ENCODE peak calls at places on chromosome 13, in eight cellular contexts. G, X, M, U, P, I, A and W are unnamed samples.
A peak's percentile ranks its signal among the peaks of the same experiment; 100 is the strongest.

GRCh38 chr13:97074618-97075017 is 80.3 kb upstream of the OXGR1 start:
- DNase-seq in X (no peak), M (no peak), P (no peak), G (no peak), I (no peak), U (no peak), A (no peak), W (no peak)

GRCh38 chr13:75774176-75774575 is 138.0 kb downstream of the LMO7 start:
- DNase-seq in P (no peak), X (no peak), I (no peak), M (no peak), A (no peak), G (no peak), U (no peak), W (no peak)

GRCh38 chr13:24680258-24680920 is at the start of gene ATP12A:
- DNase-seq in G (peak; percentile 20), X (no peak), U (no peak), A (no peak), M (peak; percentile 79), I (no peak), P (no peak), W (no peak)

GRCh38 chr13:49292742-49293498 is 45.2 kb downstream of the CDADC1 start:
- DNase-seq in X (no peak), I (no peak), A (no peak), G (no peak), U (peak; percentile 80), M (no peak), P (no peak), W (no peak)

GRCh38 chr13:73090116-73090811 is 31.5 kb downstream of the KLF5 start:
- DNase-seq in U (no peak), G (no peak), P (peak; percentile 79), M (no peak), A (no peak), I (no peak), X (peak; percentile 92), W (no peak)

GRCh38 chr13:66887088-66887487 is 343.0 kb downstream of the PCDH9 start:
- DNase-seq in U (peak; percentile 26), A (peak; percentile 12), P (no peak), X (no peak), I (peak; percentile 2), G (no peak), M (no peak), W (peak; percentile 49)

GRCh38 chr13:105465745-105466144 is 1069.7 kb downstream of the EFNB2 start:
- DNase-seq in A (no peak), G (no peak), P (no peak), I (no peak), X (no peak), M (no peak), U (no peak), W (no peak)

GRCh38 chr13:97946951-97947588 is 6.4 kb upstream of the IPO5 start:
- DNase-seq in I (no peak), P (peak; percentile 34), G (no peak), U (no peak), A (no peak), M (no peak), X (peak; percentile 73), W (no peak)

GRCh38 chr13:40340368-40341085 is 325.9 kb downstream of the FOXO1 start:
- DNase-seq in A (no peak), G (no peak), U (no peak), I (no peak), P (no peak), X (no peak), M (no peak), W (no peak)

GRCh38 chr13:113532156-113532806 is 41.8 kb upstream of the DCUN1D2 start:
- DNase-seq in U (no peak), X (peak; percentile 64), G (no peak), P (no peak), M (no peak), I (no peak), A (no peak), W (no peak)

GRCh38 chr13:66341978-66342377 is 888.2 kb downstream of the PCDH9 start:
- DNase-seq in G (no peak), A (no peak), I (no peak), X (no peak), U (no peak), M (no peak), P (no peak), W (no peak)